ENCODE peak calls at places on chromosomes 7 and 10, in eight cellular contexts. P is aorta; V is A172; X is IMR-90; R is GDM1; L is WERI-Rb-1; O is stimulated activated CD4-positive, alpha-beta T cell treated with anti-CD3 and anti-CD28 coated beads, Interleukin-2, amount 100 ng/mL, for 24 hours; E is T-helper 2 cell. B is an unnamed sample.

GRCh38 chr10:10677479-10677878 is 340.2 kb upstream of the CELF2 start:
- DNase-seq in O (peak; percentile 22), R (peak; percentile 30), V (no peak), P (peak; percentile 83), E (no peak), X (peak; percentile 80), L (peak; percentile 66), B (peak; percentile 69)

GRCh38 chr7:32058017-32058416 is 12.2 kb downstream of the PDE1C start:
- DNase-seq in X (no peak), E (no peak), L (no peak), P (no peak), R (no peak), O (no peak), V (no peak), B (no peak)

GRCh38 chr10:130358981-130359650 is 222.9 kb downstream of the GLRX3 start:
- DNase-seq in V (no peak), L (no peak), P (peak; percentile 62), E (no peak), X (no peak), R (no peak), O (no peak), B (no peak)

GRCh38 chr10:51700228-51700835 is 937 bp upstream of the CSTF2T start:
- DNase-seq in E (no peak), X (no peak), L (no peak), R (no peak), P (no peak), V (peak; percentile 40), O (peak; percentile 40), B (no peak)

GRCh38 chr7:66374141-66374540 is 169.0 kb downstream of the TPST1 start:
- DNase-seq in L (no peak), O (no peak), E (no peak), V (no peak), X (peak; percentile 21), P (no peak), R (no peak), B (no peak)

GRCh38 chr10:88042162-88043100 is 179.0 kb downstream of the PTEN start:
- DNase-seq in P (no peak), R (no peak), E (no peak), V (peak; percentile 8), L (peak; percentile 59), O (no peak), X (peak; percentile 78), B (no peak)

GRCh38 chr10:9992656-9993055 is 1025.0 kb upstream of the CELF2 start:
- DNase-seq in V (no peak), X (no peak), L (no peak), P (no peak), E (no peak), R (no peak), O (no peak), B (no peak)

GRCh38 chr7:35676211-35676610 is 18.7 kb downstream of the HERPUD2 start:
- DNase-seq in O (no peak), R (no peak), L (no peak), P (no peak), X (no peak), E (no peak), V (no peak), B (no peak)

GRCh38 chr7:20560325-20561180 is 54.9 kb upstream of the ABCB5 start:
- DNase-seq in V (no peak), O (no peak), X (no peak), P (no peak), E (no peak), R (no peak), L (no peak), B (no peak)

GRCh38 chr7:875476-876076 is 778 bp upstream of the GET4 start:
- DNase-seq in R (no peak), O (no peak), E (no peak), P (no peak), X (no peak), V (no peak), L (no peak), B (no peak)

GRCh38 chr10:102627446-102628293 is 16.6 kb upstream of the TRIM8 start:
- DNase-seq in O (no peak), V (peak; percentile 85), X (peak; percentile 78), R (no peak), P (peak; percentile 87), E (no peak), L (peak; percentile 89), B (peak; percentile 64)

GRCh38 chr10:19922236-19922963 is 106.2 kb downstream of the PLXDC2 start:
- DNase-seq in L (no peak), X (peak; percentile 71), V (peak; percentile 78), P (no peak), R (no peak), O (no peak), E (no peak), B (no peak)

GRCh38 chr10:112977294-112977951 is 27.4 kb downstream of the TCF7L2 start:
- DNase-seq in R (no peak), X (no peak), P (no peak), E (no peak), V (no peak), O (no peak), L (no peak), B (no peak)

B was measured in D341Med.